ENCODE peak calls at places on chromosomes 1 and 21, in six cellular contexts. H is NCI-H1092 treated with DMSO at 0.1 percent for 48 hours; G is heart left ventricle; M is activated CD4-positive, alpha-beta T cell treated with anti-CD3 and anti-CD28 coated beads, Interleukin-2, amount 50 U/mL, for 1 hour; L is choroid plexus epithelial cell; V is astrocyte of the spinal cord. W is an unnamed sample.
A peak's percentile ranks its signal among the peaks of the same experiment; 100 is the strongest.

GRCh38 chr1:40273547-40274166 is 15.6 kb downstream of the ZMPSTE24 start:
- DNase-seq in V (no peak), G (no peak), H (no peak), M (no peak), L (no peak), W (no peak)

GRCh38 chr1:210817385-210818275 is 316.3 kb downstream of the KCNH1 start:
- DNase-seq in H (no peak), M (no peak), V (no peak), G (no peak), L (no peak), W (no peak)

GRCh38 chr1:236258114-236258609 is 23.6 kb downstream of the ERO1B start:
- DNase-seq in L (no peak), G (no peak), V (no peak), M (no peak), H (no peak), W (no peak)

GRCh38 chr1:167532375-167532774 is 14.0 kb upstream of the CD247 start:
- DNase-seq in G (no peak), V (no peak), L (no peak), H (no peak), M (no peak), W (no peak)

GRCh38 chr1:3275471-3276340 is 178.8 kb upstream of the ARHGEF16 start:
- DNase-seq in H (no peak), M (no peak), V (peak; percentile 70), G (no peak), L (peak; percentile 32), W (peak; percentile 38)

GRCh38 chr1:51792864-51793263 is 85.7 kb downstream of the NRDC start:
- DNase-seq in V (peak; percentile 78), M (no peak), H (no peak), G (no peak), L (peak; percentile 93), W (no peak)

GRCh38 chr1:244863491-244864252 is 671 bp downstream of the HNRNPU start:
- DNase-seq in M (no peak), L (no peak), V (no peak), H (no peak), G (peak; percentile 78), W (peak; percentile 35)

GRCh38 chr21:43697758-43698643 is 20.9 kb upstream of the PDXK start:
- DNase-seq in L (peak; percentile 74), H (no peak), M (no peak), G (no peak), V (peak; percentile 29), W (no peak)

GRCh38 chr1:229972600-229973296 is 94.3 kb upstream of the GALNT2 start:
- DNase-seq in M (no peak), L (peak; percentile 6), V (no peak), G (no peak), H (no peak), W (no peak)

GRCh38 chr1:29711582-29712274 is 475.4 kb downstream of the PTPRU start:
- DNase-seq in H (no peak), L (peak; percentile 57), V (peak; percentile 95), G (no peak), M (no peak), W (no peak)

GRCh38 chr1:59414406-59415133 is 117.7 kb downstream of the FGGY start:
- DNase-seq in V (peak; percentile 62), L (peak; percentile 47), H (peak; percentile 34), M (no peak), G (no peak), W (no peak)

GRCh38 chr1:36838866-36839265 is 195.4 kb downstream of the GRIK3 start:
- DNase-seq in G (peak; percentile 25), M (no peak), H (no peak), V (no peak), L (no peak), W (no peak)

GRCh38 chr1:17639703-17640340 is 100.3 kb downstream of the ARHGEF10L start:
- DNase-seq in M (no peak), G (no peak), V (no peak), H (no peak), L (no peak), W (no peak)

GRCh38 chr1:235358899-235359298 is 8.3 kb upstream of the TBCE start:
- DNase-seq in M (no peak), L (no peak), H (no peak), G (no peak), V (no peak), W (no peak)

GRCh38 chr1:41528726-41529605 is 44.5 kb upstream of the EDN2 start:
- DNase-seq in V (no peak), G (peak; percentile 20), L (no peak), H (no peak), M (no peak), W (peak; percentile 7)

GRCh38 chr1:63877021-63877767 is 103.4 kb downstream of the ROR1 start:
- DNase-seq in H (no peak), M (no peak), L (peak; percentile 29), G (no peak), V (peak; percentile 23), W (no peak)

GRCh38 chr1:11880911-11881748 is 22.4 kb upstream of the NPPB start:
- DNase-seq in V (no peak), L (no peak), M (no peak), H (peak; percentile 84), G (peak; percentile 90), W (peak; percentile 91)

GRCh38 chr1:239735081-239735480 is 348.7 kb downstream of the CHRM3 start:
- DNase-seq in G (no peak), H (no peak), V (no peak), L (no peak), M (no peak), W (no peak)

GRCh38 chr1:245599413-245600174 is 444.8 kb downstream of the KIF26B start:
- DNase-seq in L (peak; percentile 96), M (no peak), H (no peak), V (peak; percentile 88), G (no peak), W (no peak)

GRCh38 chr21:42003051-42003461 is 7.1 kb downstream of the ZBTB21 start:
- DNase-seq in H (no peak), L (no peak), G (no peak), M (no peak), V (no peak), W (no peak)